ENCODE peak calls at places on chromosomes 6 and 20, in nine cellular contexts. U, J, D, A, O, C, M, N and Q are unnamed samples.

GRCh38 chr6:42374027-42374669 is 77.6 kb downstream of the TRERF1 start:
- DNase-seq in U (no peak), J (no peak), D (no peak), A (no peak), O (no peak), C (no peak), M (no peak), N (no peak), Q (no peak)

GRCh38 chr6:33425668-33426577 is 6.1 kb downstream of the SYNGAP1 start:
- DNase-seq in U (peak; percentile 83), J (peak; percentile 68), D (peak; percentile 90), A (peak; percentile 92), O (peak; percentile 80), C (peak; percentile 94), M (peak; percentile 89), N (peak; percentile 87), Q (peak; percentile 83)

GRCh38 chr6:37285861-37286311 is 27.9 kb upstream of the TMEM217 start:
- DNase-seq in U (no peak), J (no peak), D (no peak), A (no peak), O (no peak), C (no peak), M (peak; percentile 55), N (no peak), Q (no peak)

GRCh38 chr20:4216142-4216735 is 200.9 kb upstream of the RNF24 start:
- DNase-seq in U (no peak), J (peak; percentile 91), D (no peak), A (no peak), O (no peak), C (no peak), M (no peak), N (no peak), Q (no peak)

GRCh38 chr6:26056583-26057350 is 30.5 kb upstream of the HFE start:
- DNase-seq in U (peak; percentile 40), J (no peak), D (peak; percentile 58), A (no peak), O (no peak), C (peak; percentile 37), M (peak; percentile 58), N (peak; percentile 23), Q (peak; percentile 40)

GRCh38 chr6:42088101-42088591 is 37.8 kb downstream of the TAF8 start:
- DNase-seq in U (peak; percentile 34), J (peak; percentile 41), D (no peak), A (no peak), O (no peak), C (no peak), M (no peak), N (no peak), Q (peak; percentile 54)

GRCh38 chr20:53623454-53624206 is 30.0 kb upstream of the ZNF217 start:
- DNase-seq in U (peak; percentile 80), J (peak; percentile 63), D (peak; percentile 84), A (peak; percentile 86), O (peak; percentile 73), C (peak; percentile 84), M (peak; percentile 79), N (peak; percentile 60), Q (peak; percentile 90)

GRCh38 chr6:134389658-134390057 is 71.7 kb upstream of the SGK1 start:
- DNase-seq in U (no peak), J (no peak), D (no peak), A (no peak), O (no peak), C (no peak), M (no peak), N (no peak), Q (no peak)

GRCh38 chr6:132820629-132821381 is 6.4 kb downstream of the RPS12 start:
- DNase-seq in U (peak; percentile 17), J (peak; percentile 8), D (no peak), A (no peak), O (no peak), C (no peak), M (peak; percentile 42), N (no peak), Q (peak; percentile 37)

GRCh38 chr20:61026173-61026572 is 225.9 kb upstream of the CDH4 start:
- DNase-seq in U (no peak), J (no peak), D (no peak), A (no peak), O (no peak), C (no peak), M (no peak), N (no peak), Q (no peak)

GRCh38 chr6:1795923-1796322 is 186.2 kb downstream of the FOXC1 start:
- DNase-seq in U (no peak), J (no peak), D (no peak), A (no peak), O (no peak), C (no peak), M (no peak), N (no peak), Q (no peak)

GRCh38 chr6:1798965-1799325 is 189.2 kb downstream of the FOXC1 start:
- DNase-seq in U (no peak), J (no peak), D (no peak), A (no peak), O (no peak), C (no peak), M (no peak), N (no peak), Q (no peak)

GRCh38 chr6:1798303-1798964 is 188.7 kb downstream of the FOXC1 start:
- DNase-seq in U (peak; percentile 31), J (peak; percentile 31), D (no peak), A (no peak), O (no peak), C (peak; percentile 18), M (no peak), N (no peak), Q (peak; percentile 27)

GRCh38 chr6:1796706-1797529 is 187.2 kb downstream of the FOXC1 start:
- DNase-seq in U (no peak), J (no peak), D (no peak), A (no peak), O (no peak), C (no peak), M (peak; percentile 75), N (no peak), Q (no peak)

GRCh38 chr6:1797801-1798200 is 188.1 kb downstream of the FOXC1 start:
- DNase-seq in U (peak; percentile 52), J (peak; percentile 31), D (no peak), A (no peak), O (no peak), C (no peak), M (peak; percentile 22), N (no peak), Q (peak; percentile 61)
- H3K4me3 ChIP-seq in U (no peak overlapping the region), J (no peak overlapping the region), D (no peak overlapping the region), A (peak overlapping the region; percentile 23), O (no peak overlapping the region), C (no peak overlapping the region), M (no peak overlapping the region), N (no peak overlapping the region), Q (no peak overlapping the region)

GRCh38 chr6:55449219-55449618 is 122.0 kb downstream of the GFRAL start:
- DNase-seq in U (no peak), J (no peak), D (no peak), A (no peak), O (no peak), C (peak; percentile 34), M (peak; percentile 4), N (peak; percentile 41), Q (peak; percentile 57)
- TF ChIP-seq CTCF in U (no peak), J (no peak), D (no peak), A (no peak), O (peak; percentile 40), C (peak; percentile 38), M (no peak), N (no peak), Q (peak; percentile 60)

GRCh38 chr6:143675327-143675900 is 2.4 kb upstream of the PHACTR2 start:
- DNase-seq in U (no peak), J (no peak), D (no peak), A (no peak), O (no peak), C (no peak), M (no peak), N (no peak), Q (no peak)

GRCh38 chr6:143674466-143675114 is 3.2 kb upstream of the PHACTR2 start:
- DNase-seq in U (no peak), J (no peak), D (no peak), A (no peak), O (no peak), C (no peak), M (no peak), N (no peak), Q (no peak)

GRCh38 chr6:143675946-143676345 is 1.8 kb upstream of the PHACTR2 start:
- DNase-seq in U (peak; percentile 71), J (peak; percentile 53), D (no peak), A (no peak), O (no peak), C (no peak), M (no peak), N (no peak), Q (peak; percentile 71)

GRCh38 chr6:143676437-143677045 is 1.2 kb upstream of the PHACTR2 start:
- DNase-seq in U (no peak), J (no peak), D (no peak), A (no peak), O (no peak), C (no peak), M (no peak), N (no peak), Q (no peak)

DNA sequence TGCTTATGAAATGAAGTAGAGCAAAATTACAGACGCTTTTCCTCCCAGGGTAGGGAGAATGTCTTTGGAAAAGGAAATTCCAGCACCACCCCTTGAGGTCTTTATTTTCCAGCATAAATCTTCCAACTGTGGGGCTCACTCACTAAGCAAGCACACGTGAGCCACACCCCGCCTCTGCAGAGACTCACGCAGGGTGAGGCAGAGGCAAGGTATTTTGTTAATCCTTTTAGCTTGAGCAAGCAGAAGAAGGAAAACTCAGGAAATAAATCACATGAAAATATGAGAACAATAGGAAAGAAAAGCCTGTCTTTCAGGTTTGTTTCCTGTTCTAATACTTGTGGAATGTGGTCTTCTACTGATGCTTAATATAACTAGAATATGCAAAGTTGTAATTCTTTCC is 4.1 kb upstream of the PHACTR2 start:
- DNase-seq in U (peak; percentile 81), J (peak; percentile 78), D (peak; percentile 53), A (no peak), O (peak; percentile 32), C (peak; percentile 89), M (no peak), N (no peak), Q (peak; percentile 59)
- H3K4me3 ChIP-seq in U (no peak overlapping the region), J (no peak overlapping the region), D (no peak overlapping the region), A (no peak overlapping the region), O (no peak overlapping the region), C (no peak overlapping the region), M (no peak overlapping the region), N (no peak overlapping the region), Q (no peak overlapping the region)

GRCh38 chr6:108247965-108248536 is 12.8 kb downstream of the SNX3 start:
- DNase-seq in U (no peak), J (no peak), D (no peak), A (no peak), O (no peak), C (no peak), M (no peak), N (no peak), Q (no peak)
- TF ChIP-seq CTCF in U (no peak), J (no peak), D (no peak), A (no peak), O (no peak), C (peak; percentile 6), M (no peak), N (no peak), Q (no peak)